ENCODE peak calls at places on chromosome 21, in four cellular contexts. T is brain microvascular endothelial cell, U is amniotic stem cell, J is amygdala. F is an unnamed sample.

GRCh38 chr21:35026617-35027557 is 22.2 kb downstream of the RUNX1 start:
- DNase-seq in T (peak), U (no peak), J (no peak), F (no peak)

GRCh38 chr21:30831194-30831765 is 1.7 kb upstream of the KRTAP7-1 start:
- DNase-seq in T (peak), U (no peak), J (no peak), F (no peak)

GRCh38 chr21:40622531-40622930 is 224.4 kb downstream of the DSCAM start:
- DNase-seq in T (no peak), U (no peak), J (no peak), F (no peak)

GRCh38 chr21:41957991-41958766 is 4.4 kb upstream of the C2CD2 start:
- DNase-seq in T (peak), U (peak), J (no peak), F (peak)

GRCh38 chr21:44423941-44424607 is 31.2 kb upstream of the LRRC3 start:
- DNase-seq in T (no peak), U (no peak), J (no peak), F (no peak)

GRCh38 chr21:34983680-34984086 is 65.4 kb downstream of the RUNX1 start:
- DNase-seq in T (peak), U (no peak), J (no peak), F (no peak)

GRCh38 chr21:42681296-42682206 is 28.1 kb downstream of the PDE9A start:
- DNase-seq in T (no peak), U (no peak), J (no peak), F (no peak)

GRCh38 chr21:37370152-37371040 is 3.8 kb downstream of the DYRK1A start:
- DNase-seq in T (no peak), U (no peak), J (no peak), F (no peak)

GRCh38 chr21:45603481-45603880 is 40.0 kb upstream of the PCBP3 start:
- DNase-seq in T (no peak), U (no peak), J (no peak), F (no peak)

GRCh38 chr21:42112857-42113256 is 41.7 kb downstream of the UMODL1 start:
- DNase-seq in T (peak), U (peak), J (no peak), F (no peak)

GRCh38 chr21:36883532-36884486 is 82.7 kb downstream of the HLCS start:
- DNase-seq in T (peak), U (no peak), J (no peak), F (no peak)

GRCh38 chr21:17250651-17251294 is 262.1 kb upstream of the CXADR start:
- DNase-seq in T (peak), U (no peak), J (no peak), F (no peak)

GRCh38 chr21:26840912-26841311 is 4.3 kb downstream of the ADAMTS1 start:
- DNase-seq in T (peak), U (no peak), J (no peak), F (peak)

GRCh38 chr21:34072145-34073031 is 990 bp upstream of the MRPS6 start:
- DNase-seq in T (no peak), U (no peak), J (no peak), F (no peak)

GRCh38 chr21:19010996-19011395 is 607.4 kb upstream of the TMPRSS15 start:
- DNase-seq in T (no peak), U (no peak), J (no peak), F (no peak)

GRCh38 chr21:42258150-42258884 is 39.4 kb downstream of the ABCG1 start:
- DNase-seq in T (peak), U (no peak), J (peak), F (no peak)

GRCh38 chr21:43847301-43847700 is 17.7 kb upstream of the AGPAT3 start:
- DNase-seq in T (no peak), U (no peak), J (no peak), F (no peak)

GRCh38 chr21:29302340-29302991 is 3.7 kb downstream of the BACH1 start:
- DNase-seq in T (no peak), U (no peak), J (no peak), F (no peak)

GRCh38 chr21:42674351-42674940 is 21.0 kb downstream of the PDE9A start:
- DNase-seq in T (no peak), U (no peak), J (no peak), F (no peak)

GRCh38 chr21:18030248-18030647 is 211.1 kb upstream of the C21orf91 start:
- DNase-seq in T (no peak), U (no peak), J (no peak), F (no peak)

F was measured in pulmonary artery endothelial cell.